ENCODE peak calls at places on chromosomes 3 and 15, in four cellular contexts. E is upper lobe of right lung, I is GM23248, C is HCT116. F is an unnamed sample. For H3K36me3 and H3K9me3, the result is how much of the 10 kb centered on the place peaks cover.

GRCh38 chr3:80677796-80678195 is 910.0 kb upstream of the ROBO1 start:
- DNase-seq in E (no peak), I (peak), C (no peak), F (no peak)

GRCh38 chr3:8903191-8903590 is 60.1 kb downstream of the RAD18 start:
- DNase-seq in E (no peak), I (no peak), C (no peak), F (no peak)

GRCh38 chr3:177624523-177625495 is 427.5 kb upstream of the TBL1XR1 start:
- DNase-seq in E (no peak), I (no peak), C (no peak), F (peak)

GRCh38 chr3:150922611-150923010 is 17.4 kb upstream of the MINDY4B start:
- DNase-seq in E (no peak), I (peak), C (peak), F (no peak)

GRCh38 chr3:50195501-50196252 is 4.3 kb downstream of the GNAT1 start:
- DNase-seq in E (no peak), I (peak), C (no peak), F (no peak)

GRCh38 chr15:74768099-74768770 is 13.6 kb upstream of the CSK start:
- DNase-seq in E (no peak), I (no peak), C (no peak), F (no peak)

GRCh38 chr15:39127925-39128617 is 452.8 kb upstream of the THBS1 start:
- DNase-seq in E (no peak), I (peak), C (peak), F (no peak)

GRCh38 chr15:71747128-71748083 is 62.9 kb upstream of the NR2E3 start:
- DNase-seq in E (no peak), I (peak), C (peak), F (no peak)

GRCh38 chr15:83512459-83512858 is 65.3 kb downstream of the SH3GL3 start:
- DNase-seq in E (no peak), I (no peak), C (no peak), F (no peak)

GRCh38 chr3:44045476-44046275 is 196.0 kb upstream of the TOPAZ1 start:
- DNase-seq in E (no peak), I (no peak), C (no peak), F (no peak)

GRCh38 chr15:44535509-44536297 is 1.2 kb upstream of the EIF3J start:
- DNase-seq in E (no peak), I (no peak), C (no peak), F (no peak)

GRCh38 chr3:132556467-132557159 is 40.5 kb upstream of the ACKR4 start:
- DNase-seq in E (no peak), I (no peak), C (no peak), F (no peak)

GRCh38 chr3:160458151-160458550 is 8.6 kb upstream of the TRIM59 start:
- DNase-seq in E (no peak), I (no peak), C (no peak), F (no peak)

GRCh38 chr15:45642203-45642932 is 7.5 kb downstream of the SQOR start:
- DNase-seq in E (no peak), I (peak), C (no peak), F (no peak)

GRCh38 chr3:39809181-39809994 is at the start of gene MYRIP:
- DNase-seq in E (peak), I (peak), C (no peak), F (no peak)

GRCh38 chr3:58562498-58562897 is 14.7 kb downstream of the FAM107A start:
- DNase-seq in E (no peak), I (no peak), C (no peak), F (no peak)

GRCh38 chr3:194973366-194974000 is 287.8 kb downstream of the FAM43A start:
- DNase-seq in E (no peak), I (no peak), C (no peak), F (no peak)

GRCh38 chr15:27249723-27250160 is 278.8 kb downstream of the GABRG3 start:
- DNase-seq in E (no peak), I (no peak), C (no peak), F (no peak)

GRCh38 chr15:78290222-78290621 is 9.2 kb downstream of the SKIC8 start:
- DNase-seq in E (no peak), I (no peak), C (no peak), F (no peak)
- H3K36me3 ChIP-seq in E (half or more), I (under half), C (under half), F (under half)

GRCh38 chr3:170717410-170718402 is 131.8 kb upstream of the SLC7A14 start:
- DNase-seq in E (peak), I (peak), C (no peak), F (no peak)
- H3K27ac ChIP-seq in E (no peak), I (no peak), C (no peak), F (no peak)

GRCh38 chr15:43360821-43361220 is 10.0 kb downstream of the ZSCAN29 start:
- DNase-seq in E (no peak), I (no peak), C (no peak), F (no peak)
- H3K9me3 ChIP-seq in E (under half), I (under half), C (under half), F (under half)

DNA sequence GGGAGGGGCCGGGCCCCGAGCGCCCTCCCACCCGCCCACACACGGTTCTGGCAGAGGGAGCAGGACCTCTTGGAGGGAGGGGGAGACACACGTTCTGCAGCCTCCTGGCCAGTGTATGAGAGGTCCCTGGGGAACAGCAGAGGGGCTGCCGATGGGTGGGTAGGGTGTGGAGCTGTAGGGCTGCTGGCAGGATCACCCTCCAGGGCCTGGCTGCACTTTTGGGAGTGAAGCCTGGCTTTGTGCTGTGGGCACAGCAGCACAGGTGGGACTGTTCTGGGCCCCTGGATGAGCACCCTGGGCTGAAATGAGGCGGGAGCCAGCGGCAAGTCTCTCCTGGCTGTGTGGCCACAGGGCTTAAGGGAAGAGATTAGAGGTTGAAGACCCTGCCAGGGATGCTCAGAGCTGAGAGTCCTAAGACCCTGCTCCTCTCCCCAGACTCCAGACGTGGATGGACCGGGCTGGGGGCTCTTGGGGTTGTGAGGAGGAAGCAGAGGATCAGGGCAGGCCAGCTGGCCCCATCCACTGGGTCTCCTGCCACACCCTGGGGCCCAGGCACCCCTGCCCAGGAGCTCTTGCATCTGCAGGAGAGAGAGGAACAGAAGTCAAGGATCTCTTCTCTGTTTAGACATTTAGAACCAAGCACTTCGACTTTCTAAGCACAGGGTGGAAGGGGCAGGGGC is 45.2 kb downstream of the RGMA start:
- DNase-seq in E (peak), I (no peak), C (no peak), F (no peak)
- H3K36me3 ChIP-seq in E (under half), I (under half), C (under half), F (under half)

GRCh38 chr3:189567322-189567721 is 63.9 kb upstream of the TP63 start:
- DNase-seq in E (no peak), I (no peak), C (no peak), F (no peak)

GRCh38 chr3:189567772-189568420 is 63.3 kb upstream of the TP63 start:
- DNase-seq in E (no peak), I (no peak), C (no peak), F (no peak)

GRCh38 chr3:189569473-189569872 is 61.7 kb upstream of the TP63 start:
- DNase-seq in E (no peak), I (no peak), C (no peak), F (no peak)

GRCh38 chr3:189570916-189571315 is 60.3 kb upstream of the TP63 start:
- DNase-seq in E (no peak), I (no peak), C (no peak), F (no peak)

GRCh38 chr3:189568931-189569330 is 62.3 kb upstream of the TP63 start:
- DNase-seq in E (no peak), I (no peak), C (no peak), F (no peak)
- H3K27ac ChIP-seq in E (no peak), I (no peak), C (no peak), F (no peak)

GRCh38 chr3:7651213-7651612 is 790.3 kb downstream of the GRM7 start:
- DNase-seq in E (no peak), I (no peak), C (no peak), F (no peak)

GRCh38 chr3:7650466-7650865 is 789.6 kb downstream of the GRM7 start:
- DNase-seq in E (no peak), I (no peak), C (no peak), F (no peak)

DNA sequence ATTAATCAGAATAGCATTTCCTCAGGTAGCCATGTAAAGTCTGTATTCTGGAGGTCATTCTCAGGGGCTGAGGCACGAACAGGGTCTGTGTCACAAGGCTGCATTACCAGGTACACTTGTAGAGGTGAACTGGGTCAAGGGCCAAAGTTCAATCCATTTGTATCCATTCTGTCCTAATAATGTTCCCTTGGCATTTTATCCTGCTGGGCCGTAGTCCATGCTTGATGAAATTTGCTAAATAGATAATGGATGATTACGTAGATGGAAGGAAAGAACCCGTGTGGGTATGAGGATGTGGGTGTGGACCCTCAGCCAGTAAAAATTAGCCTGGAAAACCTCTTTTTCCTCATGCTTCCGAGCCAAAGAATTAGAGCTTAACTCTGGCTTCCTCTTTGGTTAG is 785.9 kb downstream of the GRM7 start:
- DNase-seq in E (no peak), I (no peak), C (no peak), F (no peak)
- H3K9me3 ChIP-seq in E (under half), I (under half), C (under half), F (under half)

GRCh38 chr3:46923559-46924350 is 46.2 kb downstream of the PTH1R start:
- DNase-seq in E (peak), I (peak), C (no peak), F (peak)
- H3K36me3 ChIP-seq in E (half or more), I (under half), C (half or more), F (half or more)

DNA sequence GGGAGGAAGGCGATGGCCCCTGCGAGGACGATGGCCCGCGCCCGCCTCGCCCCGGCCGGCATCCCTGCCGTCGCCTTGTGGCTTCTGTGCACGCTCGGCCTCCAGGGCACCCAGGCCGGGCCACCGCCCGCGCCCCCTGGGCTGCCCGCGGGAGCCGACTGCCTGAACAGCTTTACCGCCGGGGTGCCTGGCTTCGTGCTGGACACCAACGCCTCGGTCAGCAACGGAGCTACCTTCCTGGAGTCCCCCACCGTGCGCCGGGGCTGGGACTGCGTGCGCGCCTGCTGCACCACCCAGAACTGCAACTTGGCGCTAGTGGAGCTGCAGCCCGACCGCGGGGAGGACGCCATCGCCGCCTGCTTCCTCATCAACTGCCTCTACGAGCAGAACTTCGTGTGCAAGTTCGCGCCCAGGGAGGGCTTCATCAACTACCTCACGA is 714 bp downstream of the SPINT1 start:
- DNase-seq in E (peak), I (peak), C (no peak), F (no peak)
- H3K27ac ChIP-seq in E (peak), I (no peak), C (peak), F (no peak)

GRCh38 chr3:140584549-140584948 is 93.3 kb upstream of the TRIM42 start:
- DNase-seq in E (no peak), I (no peak), C (no peak), F (no peak)
- H3K9me3 ChIP-seq in E (under half), I (under half), C (under half), F (under half)

GRCh38 chr3:14478943-14479550 is 61.1 kb downstream of the GRIP2 start:
- DNase-seq in E (no peak), I (no peak), C (no peak), F (no peak)
- H3K36me3 ChIP-seq in E (half or more), I (under half), C (under half), F (half or more)